ENCODE peak calls at places on chromosomes 13 and 19, in nine cellular contexts. C, B, D, U, J, V, R, P and A are unnamed samples.

GRCh38 chr19:13134626-13135025 is 15.5 kb downstream of the STX10 start:
- DNase-seq in C (no peak), B (no peak), D (no peak), U (no peak), J (no peak), V (no peak), R (no peak), P (no peak), A (no peak)

GRCh38 chr13:76944457-76944856 is 3.9 kb upstream of the ACOD1 start:
- DNase-seq in C (no peak), B (no peak), D (no peak), U (no peak), J (no peak), V (no peak), R (no peak), P (no peak), A (no peak)

GRCh38 chr13:52001120-52001731 is 10.0 kb downstream of the ATP7B start:
- DNase-seq in C (no peak), B (no peak), D (no peak), U (no peak), J (peak), V (peak), R (no peak), P (no peak), A (no peak)

GRCh38 chr13:40391788-40392187 is 274.7 kb downstream of the FOXO1 start:
- DNase-seq in C (no peak), B (no peak), D (no peak), U (no peak), J (no peak), V (no peak), R (no peak), P (no peak), A (no peak)

GRCh38 chr19:48398329-48399235 is 5.1 kb downstream of the GRIN2D start:
- DNase-seq in C (peak), B (peak), D (peak), U (no peak), J (peak), V (peak), R (peak), P (no peak), A (peak)

GRCh38 chr19:23474172-23474571 is 78.9 kb upstream of the ZNF91 start:
- DNase-seq in C (no peak), B (no peak), D (no peak), U (no peak), J (no peak), V (no peak), R (no peak), P (no peak), A (no peak)

GRCh38 chr13:41418027-41418426 is 39.3 kb upstream of the RGCC start:
- DNase-seq in C (no peak), B (no peak), D (no peak), U (no peak), J (no peak), V (no peak), R (no peak), P (no peak), A (no peak)

GRCh38 chr19:11721681-11722080 is 17.1 kb downstream of the ZNF823 start:
- DNase-seq in C (no peak), B (no peak), D (no peak), U (no peak), J (no peak), V (no peak), R (no peak), P (no peak), A (no peak)

GRCh38 chr13:46698015-46698414 is 98.9 kb downstream of the ESD start:
- DNase-seq in C (no peak), B (peak), D (peak), U (no peak), J (no peak), V (no peak), R (no peak), P (no peak), A (no peak)

GRCh38 chr19:16372065-16372915 is 47.7 kb downstream of the KLF2 start:
- DNase-seq in C (peak), B (no peak), D (no peak), U (no peak), J (no peak), V (no peak), R (peak), P (no peak), A (no peak)

GRCh38 chr19:7598180-7598579 is 2.5 kb downstream of the CAMSAP3 start:
- DNase-seq in C (no peak), B (no peak), D (no peak), U (no peak), J (no peak), V (no peak), R (no peak), P (no peak), A (no peak)
- H3K27ac ChIP-seq in C (no peak), B (no peak), D (no peak), U (no peak), J (no peak), V (no peak), R (no peak), P (no peak), A (no peak)

DNA sequence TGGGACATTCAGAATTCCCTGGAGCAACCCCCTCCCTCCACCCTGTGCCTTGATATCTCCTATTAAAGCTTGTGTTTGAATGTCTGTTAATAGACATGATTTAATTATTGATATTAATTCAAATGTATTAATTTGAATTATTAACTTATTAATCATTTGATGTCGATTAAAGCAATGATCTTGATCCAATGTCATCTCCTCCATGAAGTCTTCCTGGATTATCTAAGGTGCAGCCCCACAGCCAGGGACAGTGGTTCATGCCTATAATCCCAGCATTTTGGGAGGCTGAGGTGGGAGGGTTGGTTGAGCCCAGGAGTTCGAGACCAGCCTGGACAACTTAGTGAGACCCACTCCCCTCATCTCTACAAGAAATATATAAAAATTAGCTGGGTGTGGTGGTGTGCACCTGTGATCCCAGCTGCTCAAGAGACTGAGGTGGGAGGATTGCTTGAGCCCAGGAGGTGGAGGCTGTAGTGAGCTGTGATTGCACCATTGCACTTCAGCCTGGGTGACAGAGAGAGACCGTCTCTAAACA is 9.6 kb downstream of the FEM1A start:
- DNase-seq in C (no peak), B (no peak), D (no peak), U (no peak), J (no peak), V (no peak), R (no peak), P (no peak), A (no peak)
- H3K27ac ChIP-seq in C (no peak), B (peak), D (no peak), U (no peak), J (no peak), V (no peak), R (no peak), P (peak), A (no peak)

GRCh38 chr13:90201198-90201597 is 1146.3 kb upstream of the MIR17HG start:
- DNase-seq in C (no peak), B (no peak), D (no peak), U (no peak), J (peak), V (no peak), R (no peak), P (no peak), A (no peak)
- H3K27ac ChIP-seq in C (no peak), B (peak), D (no peak), U (no peak), J (peak), V (no peak), R (no peak), P (no peak), A (no peak)

GRCh38 chr13:99357149-99357596 is 50.0 kb upstream of the GPR183 start:
- DNase-seq in C (no peak), B (no peak), D (no peak), U (no peak), J (no peak), V (no peak), R (peak), P (no peak), A (no peak)

GRCh38 chr13:99355267-99356215 is 48.3 kb upstream of the GPR183 start:
- DNase-seq in C (no peak), B (no peak), D (no peak), U (no peak), J (no peak), V (no peak), R (no peak), P (no peak), A (no peak)

GRCh38 chr13:99357920-99358319 is 50.7 kb upstream of the GPR183 start:
- DNase-seq in C (no peak), B (no peak), D (no peak), U (no peak), J (no peak), V (no peak), R (no peak), P (no peak), A (no peak)

GRCh38 chr13:99354371-99354951 is 47.3 kb upstream of the GPR183 start:
- DNase-seq in C (no peak), B (no peak), D (no peak), U (no peak), J (no peak), V (no peak), R (no peak), P (no peak), A (no peak)

DNA sequence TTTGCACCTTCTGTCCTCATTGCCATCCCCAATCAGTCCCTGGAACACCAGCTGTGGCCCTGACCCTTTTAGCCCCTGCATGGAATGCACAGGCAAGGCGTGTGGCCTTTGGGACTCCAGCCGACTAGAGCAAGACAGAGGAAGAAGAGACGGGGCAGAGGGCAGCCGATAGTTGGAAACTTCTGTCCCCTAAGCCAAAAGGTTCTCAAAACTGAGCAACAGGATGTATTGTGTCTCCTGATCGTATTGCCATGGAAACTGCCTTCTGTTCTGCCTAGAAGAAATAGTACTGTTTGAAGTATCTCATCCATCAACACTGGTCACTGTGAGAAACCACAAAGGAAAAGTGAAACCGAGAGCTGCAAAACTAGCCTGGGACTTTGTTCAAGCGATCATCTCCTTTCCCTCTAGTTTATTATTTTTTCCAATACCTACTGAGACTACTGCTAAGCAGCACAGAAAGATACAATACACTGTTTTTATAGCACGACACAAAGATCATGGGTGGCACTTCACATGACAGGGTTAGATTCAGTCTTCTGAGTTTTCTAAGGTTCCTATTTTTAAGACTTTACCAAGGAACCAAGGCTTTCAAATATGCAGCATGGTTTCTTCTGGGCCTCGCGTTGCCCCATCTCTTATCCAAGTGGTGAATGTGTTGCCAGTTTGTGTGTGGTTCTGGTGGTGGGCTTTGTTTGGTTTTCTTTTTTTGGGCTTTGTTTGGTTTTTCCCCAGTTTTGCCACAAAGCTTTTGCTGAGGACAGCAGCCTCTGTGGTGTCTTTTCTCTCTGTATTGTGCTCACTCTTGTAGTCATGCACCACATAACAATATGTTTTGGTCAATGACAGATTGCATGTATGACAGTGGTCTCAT is 49.3 kb upstream of the GPR183 start:
- DNase-seq in C (peak), B (peak), D (peak), U (no peak), J (no peak), V (no peak), R (peak), P (no peak), A (peak)
- H3K27ac ChIP-seq in C (peak), B (peak), D (peak), U (no peak), J (peak), V (no peak), R (peak), P (peak), A (peak)